ENCODE peak calls at places on chromosomes 2 and 18, in eight cellular contexts. One of them, this sample, is unnamed.

GRCh38 chr2:38572167-38572566 is 30.6 kb downstream of the HNRNPLL start:
- DNase-seq in mammary epithelial cell: peak
- DNase-seq in WTC11: no peak
- DNase-seq in tibial nerve: no peak
- DNase-seq in GM13976: no peak
- DNase-seq in foreskin fibroblast: peak
- DNase-seq in neural crest cell: no peak
- DNase-seq in left ventricle myocardium inferior: no peak
- DNase-seq in this sample: no peak

GRCh38 chr2:174901075-174901474 is 104.1 kb downstream of the CHN1 start:
- DNase-seq in mammary epithelial cell: no peak
- DNase-seq in WTC11: no peak
- DNase-seq in tibial nerve: no peak
- DNase-seq in GM13976: no peak
- DNase-seq in foreskin fibroblast: peak
- DNase-seq in neural crest cell: no peak
- DNase-seq in left ventricle myocardium inferior: no peak
- DNase-seq in this sample: no peak

GRCh38 chr2:131408176-131408575 is 44.2 kb upstream of the RAB6D start:
- DNase-seq in mammary epithelial cell: no peak
- DNase-seq in WTC11: no peak
- DNase-seq in tibial nerve: no peak
- DNase-seq in GM13976: no peak
- DNase-seq in foreskin fibroblast: no peak
- DNase-seq in neural crest cell: no peak
- DNase-seq in left ventricle myocardium inferior: no peak
- DNase-seq in this sample: no peak

GRCh38 chr2:9614562-9614961 is 16.2 kb downstream of the YWHAQ start:
- DNase-seq in mammary epithelial cell: no peak
- DNase-seq in WTC11: no peak
- DNase-seq in tibial nerve: no peak
- DNase-seq in GM13976: no peak
- DNase-seq in foreskin fibroblast: no peak
- DNase-seq in neural crest cell: no peak
- DNase-seq in left ventricle myocardium inferior: no peak
- DNase-seq in this sample: no peak

GRCh38 chr2:64538764-64539433 is 14.8 kb downstream of the AFTPH start:
- DNase-seq in mammary epithelial cell: no peak
- DNase-seq in WTC11: no peak
- DNase-seq in tibial nerve: no peak
- DNase-seq in GM13976: peak
- DNase-seq in foreskin fibroblast: no peak
- DNase-seq in neural crest cell: no peak
- DNase-seq in left ventricle myocardium inferior: no peak
- DNase-seq in this sample: no peak

GRCh38 chr2:38116762-38117161 is 40.8 kb upstream of the CYP1B1 start:
- DNase-seq in mammary epithelial cell: peak
- DNase-seq in WTC11: no peak
- DNase-seq in tibial nerve: no peak
- DNase-seq in GM13976: no peak
- DNase-seq in foreskin fibroblast: peak
- DNase-seq in neural crest cell: no peak
- DNase-seq in left ventricle myocardium inferior: no peak
- DNase-seq in this sample: no peak

GRCh38 chr18:72544092-72544886 is at the start of gene CBLN2:
- DNase-seq in mammary epithelial cell: peak
- DNase-seq in WTC11: peak
- DNase-seq in tibial nerve: no peak
- DNase-seq in GM13976: peak
- DNase-seq in foreskin fibroblast: peak
- DNase-seq in neural crest cell: peak
- DNase-seq in left ventricle myocardium inferior: no peak
- DNase-seq in this sample: peak

GRCh38 chr2:207304798-207305197 is 139.1 kb upstream of the KLF7 start:
- DNase-seq in mammary epithelial cell: no peak
- DNase-seq in WTC11: no peak
- DNase-seq in tibial nerve: no peak
- DNase-seq in GM13976: no peak
- DNase-seq in foreskin fibroblast: no peak
- DNase-seq in neural crest cell: no peak
- DNase-seq in left ventricle myocardium inferior: no peak
- DNase-seq in this sample: no peak

GRCh38 chr2:240831594-240832204 is 11.7 kb upstream of the KIF1A start:
- DNase-seq in mammary epithelial cell: no peak
- DNase-seq in WTC11: peak
- DNase-seq in tibial nerve: no peak
- DNase-seq in GM13976: peak
- DNase-seq in foreskin fibroblast: no peak
- DNase-seq in neural crest cell: no peak
- DNase-seq in left ventricle myocardium inferior: no peak
- DNase-seq in this sample: no peak

GRCh38 chr2:218659988-218660358 is 490 bp downstream of the BCS1L start:
- DNase-seq in mammary epithelial cell: no peak
- DNase-seq in WTC11: no peak
- DNase-seq in tibial nerve: no peak
- DNase-seq in GM13976: no peak
- DNase-seq in foreskin fibroblast: no peak
- DNase-seq in neural crest cell: no peak
- DNase-seq in left ventricle myocardium inferior: no peak
- DNase-seq in this sample: no peak

GRCh38 chr2:218655751-218656150 is 3.7 kb downstream of the ZNF142 start:
- DNase-seq in mammary epithelial cell: no peak
- DNase-seq in WTC11: no peak
- DNase-seq in tibial nerve: no peak
- DNase-seq in GM13976: no peak
- DNase-seq in foreskin fibroblast: no peak
- DNase-seq in neural crest cell: no peak
- DNase-seq in left ventricle myocardium inferior: no peak
- DNase-seq in this sample: no peak

GRCh38 chr2:218662377-218662776 is 2.9 kb downstream of the BCS1L start:
- DNase-seq in mammary epithelial cell: no peak
- DNase-seq in WTC11: no peak
- DNase-seq in tibial nerve: no peak
- DNase-seq in GM13976: no peak
- DNase-seq in foreskin fibroblast: no peak
- DNase-seq in neural crest cell: no peak
- DNase-seq in left ventricle myocardium inferior: no peak
- DNase-seq in this sample: no peak

GRCh38 chr2:218659258-218659987 is at the start of the genes BCS1L and ZNF142:
- DNase-seq in mammary epithelial cell: peak
- DNase-seq in WTC11: peak
- DNase-seq in tibial nerve: peak
- DNase-seq in GM13976: peak
- DNase-seq in foreskin fibroblast: peak
- DNase-seq in neural crest cell: peak
- DNase-seq in left ventricle myocardium inferior: peak
- DNase-seq in this sample: peak

DNA sequence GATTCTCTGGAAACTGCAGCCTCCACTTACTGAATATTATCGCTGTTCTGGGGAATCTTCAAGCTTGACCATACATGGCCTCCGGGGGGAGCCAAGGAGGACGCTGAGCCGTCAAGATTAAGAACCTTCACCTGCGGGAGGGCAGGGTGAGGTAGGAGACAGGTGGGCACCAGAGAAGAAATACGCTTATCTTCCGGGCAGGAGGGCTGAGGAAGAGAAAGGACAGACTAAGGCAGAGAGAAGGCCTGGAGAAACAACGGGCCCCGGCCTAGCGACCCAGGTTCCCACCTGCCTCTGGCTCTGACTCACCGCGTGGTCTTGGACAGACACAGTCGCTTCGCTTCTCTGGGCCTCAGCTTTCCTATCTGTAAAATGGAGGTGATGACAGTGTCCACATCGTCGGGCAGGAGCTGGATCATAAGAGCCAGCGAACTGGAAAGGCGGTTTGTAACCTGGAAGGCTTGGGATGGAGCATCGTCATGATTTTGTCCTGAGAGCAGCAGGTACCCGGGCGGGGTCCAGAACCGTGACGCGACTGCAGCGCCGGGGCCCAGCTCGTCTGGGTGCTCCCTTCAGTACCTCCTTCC is 659 bp downstream of the ZNF142 start:
- DNase-seq in mammary epithelial cell: peak
- DNase-seq in WTC11: peak
- DNase-seq in tibial nerve: no peak
- DNase-seq in GM13976: peak
- DNase-seq in foreskin fibroblast: peak
- DNase-seq in neural crest cell: peak
- DNase-seq in left ventricle myocardium inferior: no peak
- DNase-seq in this sample: no peak
- TF ChIP-seq CTCF in mammary epithelial cell: peak
- TF ChIP-seq CTCF in WTC11: no peak
- TF ChIP-seq CTCF in tibial nerve: no peak
- TF ChIP-seq CTCF in GM13976: peak
- TF ChIP-seq CTCF in foreskin fibroblast: peak
- TF ChIP-seq CTCF in neural crest cell: peak
- TF ChIP-seq CTCF in left ventricle myocardium inferior: no peak
- TF ChIP-seq CTCF in this sample: peak

DNA sequence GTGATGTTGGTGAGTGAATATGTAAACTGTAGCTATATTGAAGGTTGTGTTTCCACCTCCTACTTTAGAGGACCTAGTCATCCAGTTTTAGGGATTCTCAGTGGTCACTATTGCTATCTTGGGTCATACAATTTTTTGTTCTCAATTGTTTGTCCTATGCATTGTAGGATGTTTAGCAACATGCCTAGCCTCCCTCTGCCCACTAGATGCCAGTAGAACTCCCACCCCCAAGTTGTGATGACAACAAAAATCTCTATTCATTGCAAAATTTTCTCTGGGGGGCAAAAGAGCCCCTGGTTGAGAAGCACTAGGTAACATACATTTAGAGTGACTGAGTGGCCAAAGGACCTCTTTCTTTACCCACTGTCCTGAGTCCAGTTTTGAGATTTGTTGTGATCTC is 87.3 kb downstream of the LRRTM4 start:
- DNase-seq in mammary epithelial cell: no peak
- DNase-seq in WTC11: peak
- DNase-seq in tibial nerve: no peak
- DNase-seq in GM13976: no peak
- DNase-seq in foreskin fibroblast: no peak
- DNase-seq in neural crest cell: no peak
- DNase-seq in left ventricle myocardium inferior: no peak
- DNase-seq in this sample: no peak
- TF ChIP-seq CTCF in mammary epithelial cell: no peak
- TF ChIP-seq CTCF in WTC11: no peak
- TF ChIP-seq CTCF in tibial nerve: no peak
- TF ChIP-seq CTCF in GM13976: no peak
- TF ChIP-seq CTCF in foreskin fibroblast: no peak
- TF ChIP-seq CTCF in neural crest cell: peak
- TF ChIP-seq CTCF in left ventricle myocardium inferior: peak
- TF ChIP-seq CTCF in this sample: no peak

GRCh38 chr2:173417341-173417740 is 62.7 kb downstream of the CDCA7 start:
- DNase-seq in mammary epithelial cell: no peak
- DNase-seq in WTC11: no peak
- DNase-seq in tibial nerve: no peak
- DNase-seq in GM13976: no peak
- DNase-seq in foreskin fibroblast: no peak
- DNase-seq in neural crest cell: no peak
- DNase-seq in left ventricle myocardium inferior: no peak
- DNase-seq in this sample: no peak

GRCh38 chr2:173417801-173418200 is 63.1 kb downstream of the CDCA7 start:
- DNase-seq in mammary epithelial cell: no peak
- DNase-seq in WTC11: no peak
- DNase-seq in tibial nerve: no peak
- DNase-seq in GM13976: no peak
- DNase-seq in foreskin fibroblast: no peak
- DNase-seq in neural crest cell: no peak
- DNase-seq in left ventricle myocardium inferior: no peak
- DNase-seq in this sample: no peak

GRCh38 chr2:173415663-173416469 is 61.2 kb downstream of the CDCA7 start:
- DNase-seq in mammary epithelial cell: no peak
- DNase-seq in WTC11: no peak
- DNase-seq in tibial nerve: no peak
- DNase-seq in GM13976: no peak
- DNase-seq in foreskin fibroblast: no peak
- DNase-seq in neural crest cell: no peak
- DNase-seq in left ventricle myocardium inferior: no peak
- DNase-seq in this sample: peak

GRCh38 chr2:173414823-173415322 is 60.2 kb downstream of the CDCA7 start:
- DNase-seq in mammary epithelial cell: peak
- DNase-seq in WTC11: no peak
- DNase-seq in tibial nerve: no peak
- DNase-seq in GM13976: no peak
- DNase-seq in foreskin fibroblast: peak
- DNase-seq in neural crest cell: no peak
- DNase-seq in left ventricle myocardium inferior: no peak
- DNase-seq in this sample: no peak

DNA sequence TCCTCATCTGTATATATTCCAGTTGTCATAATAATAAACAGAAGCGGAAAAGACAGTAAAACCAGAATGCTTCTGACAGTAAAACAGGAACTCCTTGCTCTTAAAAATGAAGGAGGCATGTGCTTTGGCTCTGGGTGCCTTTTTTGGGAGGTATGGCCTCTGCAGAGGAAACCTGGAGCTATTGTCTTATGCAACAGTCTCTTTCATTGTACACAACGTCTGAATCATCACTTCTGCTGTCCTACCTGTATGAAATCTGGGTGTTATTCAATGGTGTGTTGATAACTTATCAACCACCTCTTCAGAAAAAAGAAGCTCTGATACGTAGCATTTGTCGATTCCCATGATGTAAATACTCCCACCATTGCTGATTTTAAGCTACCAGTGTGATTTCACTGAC is 64.8 kb downstream of the CDCA7 start:
- DNase-seq in mammary epithelial cell: peak
- DNase-seq in WTC11: no peak
- DNase-seq in tibial nerve: no peak
- DNase-seq in GM13976: no peak
- DNase-seq in foreskin fibroblast: no peak
- DNase-seq in neural crest cell: no peak
- DNase-seq in left ventricle myocardium inferior: no peak
- DNase-seq in this sample: no peak
- TF ChIP-seq CTCF in mammary epithelial cell: no peak
- TF ChIP-seq CTCF in WTC11: no peak
- TF ChIP-seq CTCF in tibial nerve: no peak
- TF ChIP-seq CTCF in GM13976: no peak
- TF ChIP-seq CTCF in foreskin fibroblast: no peak
- TF ChIP-seq CTCF in neural crest cell: no peak
- TF ChIP-seq CTCF in left ventricle myocardium inferior: no peak
- TF ChIP-seq CTCF in this sample: no peak

DNA sequence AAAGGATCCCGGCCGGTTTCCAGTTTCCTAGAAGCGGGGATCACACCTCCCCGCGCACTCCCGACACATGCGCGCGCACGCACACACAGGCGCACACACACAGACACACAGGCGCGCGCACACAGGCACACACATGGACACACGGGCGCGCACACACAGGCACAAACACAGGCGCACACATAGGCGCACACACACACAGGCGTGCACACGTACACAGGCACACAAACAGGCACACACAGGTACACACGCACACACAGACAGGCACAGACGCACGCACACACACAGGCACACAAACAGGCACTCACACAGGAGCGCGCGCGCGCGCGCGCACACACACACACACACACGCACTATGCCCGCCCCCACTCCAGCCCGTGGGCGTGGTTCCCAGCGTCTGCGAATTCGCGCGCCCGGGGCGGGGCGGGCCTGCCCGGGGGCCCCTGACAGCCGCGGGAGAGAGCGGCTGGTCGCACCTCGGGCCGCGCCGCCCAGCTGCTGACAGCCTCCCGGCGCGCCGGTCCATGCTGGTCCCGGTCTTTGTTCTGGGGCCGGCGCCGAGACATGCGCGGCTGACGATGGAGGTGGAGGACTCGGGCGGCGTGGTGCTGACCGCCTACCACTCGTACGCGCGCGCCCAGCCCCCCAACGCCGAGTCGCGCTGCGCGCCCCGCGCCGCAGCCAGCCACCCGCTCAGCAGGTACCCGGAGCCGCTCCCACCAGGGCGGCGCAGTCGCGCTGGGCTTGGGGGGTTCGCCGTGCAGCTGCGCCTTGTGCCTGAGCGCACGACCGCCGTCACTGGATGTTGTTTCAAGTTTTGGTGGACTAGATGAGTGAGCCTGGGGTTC is at the start of gene ARHGAP28:
- DNase-seq in mammary epithelial cell: peak
- DNase-seq in WTC11: peak
- DNase-seq in tibial nerve: peak
- DNase-seq in GM13976: peak
- DNase-seq in foreskin fibroblast: peak
- DNase-seq in neural crest cell: peak
- DNase-seq in left ventricle myocardium inferior: peak
- DNase-seq in this sample: peak
- TF ChIP-seq CTCF in mammary epithelial cell: no peak
- TF ChIP-seq CTCF in WTC11: no peak
- TF ChIP-seq CTCF in tibial nerve: no peak
- TF ChIP-seq CTCF in GM13976: no peak
- TF ChIP-seq CTCF in foreskin fibroblast: no peak
- TF ChIP-seq CTCF in neural crest cell: peak
- TF ChIP-seq CTCF in left ventricle myocardium inferior: peak
- TF ChIP-seq CTCF in this sample: peak

This sample was measured in D721Med.